ENCODE peak calls at places on chromosomes 13 and 19, in ten cellular contexts. U is fibroblast of lung, G is K562, I is neural progenitor cell, P is right lobe of liver, Z is stomach, Y is GM23338, D is OCI-LY7, C is Panc1, K is upper lobe of left lung. M is an unnamed sample.

GRCh38 chr19:4199699-4200293 is 17.3 kb downstream of the ANKRD24 start:
- DNase-seq in Z (no peak), K (no peak), P (no peak), G (peak; percentile 37), Y (peak; percentile 70), I (peak; percentile 37), C (no peak), U (no peak), D (no peak), M (no peak)

GRCh38 chr19:55460670-55461258 is 678 bp downstream of the ISOC2 start:
- DNase-seq in P (peak; percentile 91), Y (peak; percentile 97), C (no peak), K (peak; percentile 93), D (peak; percentile 69), U (peak; percentile 82), I (peak; percentile 93), G (peak; percentile 92), Z (peak; percentile 78), M (peak; percentile 91)

GRCh38 chr13:78326608-78327007 is 276.7 kb downstream of the POU4F1 start:
- DNase-seq in C (no peak), U (peak; percentile 46), Z (no peak), P (no peak), Y (no peak), D (no peak), K (no peak), I (no peak), G (no peak), M (no peak)

GRCh38 chr13:59229861-59230260 is 933.9 kb downstream of the DIAPH3 start:
- DNase-seq in I (no peak), C (no peak), P (no peak), K (no peak), D (no peak), Y (no peak), U (no peak), Z (no peak), G (no peak), M (no peak)

GRCh38 chr19:53595510-53595867 is 36.3 kb upstream of the DPRX start:
- DNase-seq in I (peak; percentile 46), C (no peak), G (no peak), Y (no peak), Z (no peak), K (no peak), D (no peak), P (no peak), U (no peak), M (no peak)

GRCh38 chr13:65677906-65678305 is 1552.2 kb downstream of the PCDH9 start:
- DNase-seq in I (no peak), Y (peak; percentile 34), C (no peak), P (no peak), G (no peak), Z (no peak), U (peak; percentile 27), D (no peak), K (no peak), M (no peak)

GRCh38 chr13:100490692-100491091 is 97.9 kb downstream of the GGACT start:
- DNase-seq in K (no peak), I (peak; percentile 43), Y (peak; percentile 93), C (no peak), U (no peak), D (no peak), P (no peak), Z (no peak), G (no peak), M (no peak)

GRCh38 chr13:100388923-100389322 is 199.7 kb downstream of the GGACT start:
- DNase-seq in P (no peak), U (no peak), G (no peak), K (no peak), I (no peak), Z (no peak), C (no peak), D (no peak), Y (no peak), M (no peak)

GRCh38 chr13:109144693-109145437 is 515.5 kb downstream of the MYO16 start:
- DNase-seq in Z (no peak), K (no peak), Y (no peak), D (no peak), U (no peak), C (no peak), I (no peak), P (no peak), G (no peak), M (no peak)

GRCh38 chr19:38544569-38545315 is 73.0 kb downstream of the MAP4K1 start:
- DNase-seq in G (peak; percentile 55), D (peak; percentile 89), U (no peak), K (no peak), I (peak; percentile 64), Y (peak; percentile 21), P (no peak), Z (no peak), C (no peak), M (no peak)

GRCh38 chr13:45441633-45442032 is 23.1 kb upstream of the COG3 start:
- DNase-seq in P (peak; percentile 47), K (no peak), G (no peak), C (no peak), I (no peak), Z (no peak), U (peak; percentile 15), D (no peak), Y (no peak), M (no peak)

GRCh38 chr19:49863935-49864320 is 3.4 kb downstream of the PNKP start:
- DNase-seq in I (no peak), Y (no peak), K (peak; percentile 70), C (no peak), G (no peak), D (no peak), U (no peak), P (peak; percentile 49), Z (no peak), M (peak; percentile 56)

GRCh38 chr19:49863254-49863934 is 4.0 kb downstream of the PNKP start:
- DNase-seq in D (no peak), C (no peak), K (peak; percentile 62), I (no peak), Y (no peak), P (peak; percentile 45), G (no peak), U (no peak), Z (no peak), M (no peak)

GRCh38 chr19:49861541-49862410 is 5.6 kb downstream of the PNKP start:
- DNase-seq in K (peak; percentile 88), G (no peak), D (no peak), Y (no peak), Z (peak; percentile 78), U (no peak), C (no peak), I (no peak), P (peak; percentile 50), M (no peak)

GRCh38 chr19:49861127-49861526 is 6.2 kb downstream of the PNKP start:
- DNase-seq in D (no peak), U (peak; percentile 57), C (no peak), P (peak; percentile 47), Y (peak; percentile 64), G (no peak), Z (peak; percentile 78), K (no peak), I (no peak), M (peak; percentile 76)

DNA sequence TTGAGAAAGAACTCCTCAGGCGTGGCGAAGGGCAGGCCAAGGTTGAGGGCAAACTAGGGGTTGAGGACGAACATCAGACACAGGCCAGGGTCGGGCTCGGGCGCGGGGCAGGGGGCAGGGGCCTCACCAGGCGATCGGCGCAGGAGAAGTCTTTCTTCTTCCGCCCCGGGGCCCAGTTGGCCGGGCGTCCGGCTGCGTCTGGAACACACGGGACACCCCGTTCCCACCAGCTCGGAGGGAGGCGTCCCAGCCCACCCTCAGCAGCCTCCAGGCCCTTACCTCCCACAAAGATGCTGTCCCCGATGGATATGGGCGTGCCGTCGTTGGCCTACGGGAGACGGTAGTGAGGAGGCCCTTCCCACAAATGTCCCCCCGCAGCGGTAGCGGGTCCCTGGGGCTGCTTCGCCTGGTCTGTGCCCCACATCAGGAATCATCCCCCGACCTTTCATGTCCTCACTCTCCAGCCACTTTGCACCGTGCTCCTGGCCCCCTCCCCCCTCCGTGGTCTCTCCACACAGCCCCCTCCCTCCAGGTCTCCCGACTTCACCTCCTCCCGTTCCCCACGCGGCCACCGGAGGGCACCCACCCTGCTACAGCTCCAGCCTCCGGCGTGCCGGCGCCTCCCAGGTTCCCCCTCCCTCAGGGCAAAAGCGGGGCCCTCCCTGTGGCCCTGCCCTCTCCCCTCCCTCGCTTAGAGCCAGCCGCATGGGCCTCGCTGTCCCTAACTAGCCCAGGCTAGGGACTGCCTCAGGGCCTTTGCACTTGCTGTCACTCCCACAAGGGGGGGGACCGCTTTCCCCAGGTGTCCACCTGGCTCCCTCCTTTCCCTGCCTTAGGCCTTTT is 4.7 kb downstream of the PNKP start:
- DNase-seq in Y (peak; percentile 87), C (no peak), K (peak; percentile 87), G (peak; percentile 83), I (peak; percentile 52), P (peak; percentile 53), D (peak; percentile 43), Z (no peak), U (no peak), M (no peak)
- TF ChIP-seq CTCF in Y (peak; percentile 54), C (no peak), K (no peak), G (peak; percentile 53), I (peak; percentile 45), P (no peak), D (peak; percentile 71), Z (no peak), U (peak; percentile 11), M (no peak)

GRCh38 chr19:1041835-1042685 is 2.2 kb downstream of the ABCA7 start:
- DNase-seq in Z (peak; percentile 67), G (peak; percentile 96), K (peak; percentile 86), D (no peak), P (no peak), Y (no peak), C (peak; percentile 47), I (no peak), U (no peak), M (peak; percentile 88)
- H3K4me1 ChIP-seq in Z (peaks cover 41% of the 10 kb centered on the region), G (peaks cover 39% of the 10 kb centered on the region), K (peaks cover 46% of the 10 kb centered on the region), D (peaks cover 52% of the 10 kb centered on the region), P (peaks cover 10% of the 10 kb centered on the region), Y (peaks cover 10% of the 10 kb centered on the region), C (peaks cover 19% of the 10 kb centered on the region), I (peaks cover 8% of the 10 kb centered on the region), U (peaks cover 26% of the 10 kb centered on the region), M (peaks cover 32% of the 10 kb centered on the region)

GRCh38 chr19:28943651-28944050 is 269.3 kb downstream of the UQCRFS1 start:
- DNase-seq in P (no peak), C (no peak), K (no peak), D (no peak), Z (no peak), Y (peak; percentile 53), G (peak; percentile 42), I (peak; percentile 12), U (no peak), M (no peak)

GRCh38 chr19:28949027-28949426 is 263.9 kb downstream of the UQCRFS1 start:
- DNase-seq in K (no peak), I (no peak), Y (no peak), D (no peak), U (no peak), G (no peak), C (no peak), P (no peak), Z (no peak), M (no peak)

GRCh38 chr19:28949535-28949934 is 263.4 kb downstream of the UQCRFS1 start:
- DNase-seq in K (no peak), Z (no peak), D (no peak), U (no peak), G (peak; percentile 2), I (no peak), C (no peak), P (no peak), Y (peak; percentile 19), M (no peak)

GRCh38 chr19:28948531-28948930 is 264.4 kb downstream of the UQCRFS1 start:
- DNase-seq in K (no peak), U (no peak), Z (no peak), I (no peak), G (no peak), Y (no peak), C (no peak), D (no peak), P (no peak), M (no peak)
- TF ChIP-seq CTCF in K (no peak), U (no peak), Z (no peak), I (no peak), G (no peak), Y (no peak), C (no peak), D (no peak), P (no peak), M (no peak)

GRCh38 chr19:51692065-51692915 is 840 bp upstream of the SPACA6 start:
- DNase-seq in G (peak; percentile 35), Z (no peak), C (no peak), I (no peak), Y (no peak), D (no peak), U (no peak), K (peak; percentile 83), P (peak; percentile 41), M (no peak)
- H3K4me1 ChIP-seq in G (peaks cover 19% of the 10 kb centered on the region), Z (peaks cover 44% of the 10 kb centered on the region), C (peaks cover 15% of the 10 kb centered on the region), I (peaks cover 18% of the 10 kb centered on the region), Y (peaks cover 17% of the 10 kb centered on the region), D (peaks cover 15% of the 10 kb centered on the region), U (peaks cover 14% of the 10 kb centered on the region), K (peaks cover 48% of the 10 kb centered on the region), P (no peaks in the 10 kb centered on the region), M (peaks cover 8% of the 10 kb centered on the region)